ENCODE peak calls at places on chromosome 5, in six cellular contexts. One of them, this sample, is unnamed.

GRCh38 chr5:13403351-13403750 is 541.1 kb downstream of the DNAH5 start:
- DNase-seq in stomach: no peak
- DNase-seq in A549: no peak
- DNase-seq in sigmoid colon: no peak
- DNase-seq in SK-N-SH: no peak
- DNase-seq in suprapubic skin: no peak
- DNase-seq in this sample: no peak

GRCh38 chr5:139710370-139711066 is 62.4 kb downstream of the CXXC5 start:
- DNase-seq in stomach: peak; percentile 54
- DNase-seq in A549: no peak
- DNase-seq in sigmoid colon: peak; percentile 72
- DNase-seq in SK-N-SH: peak; percentile 83
- DNase-seq in suprapubic skin: no peak
- DNase-seq in this sample: peak; percentile 61

GRCh38 chr5:96584712-96585111 is 77.5 kb upstream of the CAST start:
- DNase-seq in stomach: no peak
- DNase-seq in A549: no peak
- DNase-seq in sigmoid colon: no peak
- DNase-seq in SK-N-SH: no peak
- DNase-seq in suprapubic skin: no peak
- DNase-seq in this sample: no peak

GRCh38 chr5:172798422-172799215 is 27.6 kb upstream of the DUSP1 start:
- DNase-seq in stomach: no peak
- DNase-seq in A549: peak; percentile 69
- DNase-seq in sigmoid colon: peak; percentile 84
- DNase-seq in SK-N-SH: no peak
- DNase-seq in suprapubic skin: no peak
- DNase-seq in this sample: peak; percentile 45

GRCh38 chr5:151523335-151523734 is 67.8 kb downstream of the FAT2 start:
- DNase-seq in stomach: no peak
- DNase-seq in A549: peak; percentile 63
- DNase-seq in sigmoid colon: no peak
- DNase-seq in SK-N-SH: peak; percentile 72
- DNase-seq in suprapubic skin: no peak
- DNase-seq in this sample: no peak

GRCh38 chr5:39191216-39191615 is 28.1 kb downstream of the FYB1 start:
- DNase-seq in stomach: no peak
- DNase-seq in A549: no peak
- DNase-seq in sigmoid colon: no peak
- DNase-seq in SK-N-SH: no peak
- DNase-seq in suprapubic skin: no peak
- DNase-seq in this sample: no peak

GRCh38 chr5:52799983-52800393 is 12.3 kb downstream of the ITGA1 start:
- DNase-seq in stomach: peak; percentile 96
- DNase-seq in A549: peak; percentile 94
- DNase-seq in sigmoid colon: peak; percentile 97
- DNase-seq in SK-N-SH: peak; percentile 92
- DNase-seq in suprapubic skin: peak; percentile 95
- DNase-seq in this sample: peak; percentile 96

GRCh38 chr5:174195517-174195916 is 150.0 kb downstream of the NSG2 start:
- DNase-seq in stomach: no peak
- DNase-seq in A549: no peak
- DNase-seq in sigmoid colon: no peak
- DNase-seq in SK-N-SH: peak; percentile 58
- DNase-seq in suprapubic skin: no peak
- DNase-seq in this sample: no peak

GRCh38 chr5:168651654-168652053 is 72.5 kb upstream of the PANK3 start:
- DNase-seq in stomach: no peak
- DNase-seq in A549: peak; percentile 49
- DNase-seq in sigmoid colon: no peak
- DNase-seq in SK-N-SH: no peak
- DNase-seq in suprapubic skin: no peak
- DNase-seq in this sample: no peak

GRCh38 chr5:97644896-97645295 is 461.8 kb upstream of the RIOK2 start:
- DNase-seq in stomach: no peak
- DNase-seq in A549: no peak
- DNase-seq in sigmoid colon: no peak
- DNase-seq in SK-N-SH: no peak
- DNase-seq in suprapubic skin: no peak
- DNase-seq in this sample: no peak

GRCh38 chr5:604391-604831 is 7.7 kb upstream of the CEP72 start:
- DNase-seq in stomach: no peak
- DNase-seq in A549: no peak
- DNase-seq in sigmoid colon: peak; percentile 48
- DNase-seq in SK-N-SH: no peak
- DNase-seq in suprapubic skin: no peak
- DNase-seq in this sample: no peak

GRCh38 chr5:60453186-60453976 is 246.6 kb downstream of the DEPDC1B start:
- DNase-seq in stomach: no peak
- DNase-seq in A549: no peak
- DNase-seq in sigmoid colon: no peak
- DNase-seq in SK-N-SH: no peak
- DNase-seq in suprapubic skin: no peak
- DNase-seq in this sample: no peak

GRCh38 chr5:2300421-2300820 is 417.7 kb upstream of the IRX4 start:
- DNase-seq in stomach: no peak
- DNase-seq in A549: no peak
- DNase-seq in sigmoid colon: peak; percentile 46
- DNase-seq in SK-N-SH: no peak
- DNase-seq in suprapubic skin: no peak
- DNase-seq in this sample: no peak

GRCh38 chr5:36777105-36777757 is 99.3 kb upstream of the NIPBL start:
- DNase-seq in stomach: no peak
- DNase-seq in A549: peak; percentile 37
- DNase-seq in sigmoid colon: no peak
- DNase-seq in SK-N-SH: peak; percentile 48
- DNase-seq in suprapubic skin: no peak
- DNase-seq in this sample: peak; percentile 19

GRCh38 chr5:19175776-19176570 is 812.0 kb downstream of the CDH18 start:
- DNase-seq in stomach: no peak
- DNase-seq in A549: no peak
- DNase-seq in sigmoid colon: no peak
- DNase-seq in SK-N-SH: no peak
- DNase-seq in suprapubic skin: no peak
- DNase-seq in this sample: no peak

GRCh38 chr5:107806705-107807104 is 136.0 kb upstream of the EFNA5 start:
- DNase-seq in stomach: no peak
- DNase-seq in A549: peak; percentile 48
- DNase-seq in sigmoid colon: no peak
- DNase-seq in SK-N-SH: no peak
- DNase-seq in suprapubic skin: no peak
- DNase-seq in this sample: no peak

GRCh38 chr5:110377411-110378392 is 348.8 kb downstream of the TMEM232 start:
- DNase-seq in stomach: no peak
- DNase-seq in A549: no peak
- DNase-seq in sigmoid colon: no peak
- DNase-seq in SK-N-SH: no peak
- DNase-seq in suprapubic skin: no peak
- DNase-seq in this sample: no peak

GRCh38 chr5:543351-543750 is 19.1 kb upstream of the SLC9A3 start:
- DNase-seq in stomach: no peak
- DNase-seq in A549: no peak
- DNase-seq in sigmoid colon: peak; percentile 58
- DNase-seq in SK-N-SH: no peak
- DNase-seq in suprapubic skin: no peak
- DNase-seq in this sample: peak; percentile 6

GRCh38 chr5:120152472-120152871 is 311.6 kb upstream of the PRR16 start:
- DNase-seq in stomach: no peak
- DNase-seq in A549: peak; percentile 43
- DNase-seq in sigmoid colon: no peak
- DNase-seq in SK-N-SH: no peak
- DNase-seq in suprapubic skin: no peak
- DNase-seq in this sample: no peak

GRCh38 chr5:169945831-169946261 is 34.4 kb downstream of the INSYN2B start:
- DNase-seq in stomach: peak; percentile 26
- DNase-seq in A549: peak; percentile 22
- DNase-seq in sigmoid colon: peak; percentile 66
- DNase-seq in SK-N-SH: peak; percentile 26
- DNase-seq in suprapubic skin: peak; percentile 80
- DNase-seq in this sample: no peak

GRCh38 chr5:71932131-71932635 is 175.1 kb upstream of the MAP1B start:
- DNase-seq in stomach: no peak
- DNase-seq in A549: peak; percentile 84
- DNase-seq in sigmoid colon: no peak
- DNase-seq in SK-N-SH: no peak
- DNase-seq in suprapubic skin: no peak
- DNase-seq in this sample: no peak

GRCh38 chr5:77076961-77077820 is 9.9 kb downstream of the ZBED3 start:
- DNase-seq in stomach: peak; percentile 79
- DNase-seq in A549: peak; percentile 77
- DNase-seq in sigmoid colon: peak; percentile 83
- DNase-seq in SK-N-SH: peak; percentile 94
- DNase-seq in suprapubic skin: peak; percentile 67
- DNase-seq in this sample: peak; percentile 65

GRCh38 chr5:12330381-12330780 is 426.1 kb upstream of the CTNND2 start:
- DNase-seq in stomach: no peak
- DNase-seq in A549: no peak
- DNase-seq in sigmoid colon: no peak
- DNase-seq in SK-N-SH: no peak
- DNase-seq in suprapubic skin: no peak
- DNase-seq in this sample: no peak

GRCh38 chr5:53303105-53303504 is 177.3 kb upstream of the FST start:
- DNase-seq in stomach: no peak
- DNase-seq in A549: no peak
- DNase-seq in sigmoid colon: no peak
- DNase-seq in SK-N-SH: no peak
- DNase-seq in suprapubic skin: no peak
- DNase-seq in this sample: no peak

GRCh38 chr5:146815423-146815822 is 63.1 kb downstream of the PPP2R2B start:
- DNase-seq in stomach: no peak
- DNase-seq in A549: no peak
- DNase-seq in sigmoid colon: no peak
- DNase-seq in SK-N-SH: no peak
- DNase-seq in suprapubic skin: no peak
- DNase-seq in this sample: no peak

DNA sequence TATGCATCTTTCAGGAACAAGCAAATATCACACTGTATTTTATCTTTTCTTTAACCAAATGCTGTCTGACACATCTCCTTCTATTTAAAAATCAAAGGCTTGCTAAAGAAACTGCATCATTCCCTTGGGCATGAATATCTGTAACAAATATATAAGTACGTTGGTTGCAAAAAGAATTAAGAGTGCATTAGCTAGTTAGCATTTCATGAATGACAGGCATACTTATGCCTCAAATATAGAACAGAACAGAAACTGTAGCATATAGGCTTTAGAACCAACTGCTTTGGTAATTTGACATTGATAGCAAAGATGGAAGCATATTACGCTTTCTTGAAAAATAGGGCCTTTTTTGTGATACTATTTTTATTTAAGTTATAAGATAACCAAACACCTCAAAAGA is 761.2 kb downstream of the MAT2B start:
- DNase-seq in stomach: no peak
- DNase-seq in A549: no peak
- DNase-seq in sigmoid colon: no peak
- DNase-seq in SK-N-SH: no peak
- DNase-seq in suprapubic skin: no peak
- DNase-seq in this sample: no peak
- TF ChIP-seq EP300 in stomach: no peak
- TF ChIP-seq EP300 in A549: no peak
- TF ChIP-seq EP300 in sigmoid colon: no peak
- TF ChIP-seq EP300 in SK-N-SH: no peak
- TF ChIP-seq EP300 in suprapubic skin: no peak
- TF ChIP-seq EP300 in this sample: no peak

GRCh38 chr5:91038180-91038808 is 344.8 kb downstream of the ARRDC3 start:
- DNase-seq in stomach: no peak
- DNase-seq in A549: no peak
- DNase-seq in sigmoid colon: peak; percentile 83
- DNase-seq in SK-N-SH: no peak
- DNase-seq in suprapubic skin: no peak
- DNase-seq in this sample: peak; percentile 15
- TF ChIP-seq EP300 in stomach: no peak
- TF ChIP-seq EP300 in A549: no peak
- TF ChIP-seq EP300 in sigmoid colon: peak; percentile 83
- TF ChIP-seq EP300 in SK-N-SH: no peak
- TF ChIP-seq EP300 in suprapubic skin: no peak
- TF ChIP-seq EP300 in this sample: no peak

GRCh38 chr5:125410501-125411162 is 664.2 kb upstream of the ZNF608 start:
- DNase-seq in stomach: no peak
- DNase-seq in A549: no peak
- DNase-seq in sigmoid colon: no peak
- DNase-seq in SK-N-SH: peak; percentile 33
- DNase-seq in suprapubic skin: no peak
- DNase-seq in this sample: no peak
- TF ChIP-seq EP300 in stomach: no peak
- TF ChIP-seq EP300 in A549: no peak
- TF ChIP-seq EP300 in sigmoid colon: peak; percentile 29
- TF ChIP-seq EP300 in SK-N-SH: peak; percentile 100
- TF ChIP-seq EP300 in suprapubic skin: no peak
- TF ChIP-seq EP300 in this sample: no peak

DNA sequence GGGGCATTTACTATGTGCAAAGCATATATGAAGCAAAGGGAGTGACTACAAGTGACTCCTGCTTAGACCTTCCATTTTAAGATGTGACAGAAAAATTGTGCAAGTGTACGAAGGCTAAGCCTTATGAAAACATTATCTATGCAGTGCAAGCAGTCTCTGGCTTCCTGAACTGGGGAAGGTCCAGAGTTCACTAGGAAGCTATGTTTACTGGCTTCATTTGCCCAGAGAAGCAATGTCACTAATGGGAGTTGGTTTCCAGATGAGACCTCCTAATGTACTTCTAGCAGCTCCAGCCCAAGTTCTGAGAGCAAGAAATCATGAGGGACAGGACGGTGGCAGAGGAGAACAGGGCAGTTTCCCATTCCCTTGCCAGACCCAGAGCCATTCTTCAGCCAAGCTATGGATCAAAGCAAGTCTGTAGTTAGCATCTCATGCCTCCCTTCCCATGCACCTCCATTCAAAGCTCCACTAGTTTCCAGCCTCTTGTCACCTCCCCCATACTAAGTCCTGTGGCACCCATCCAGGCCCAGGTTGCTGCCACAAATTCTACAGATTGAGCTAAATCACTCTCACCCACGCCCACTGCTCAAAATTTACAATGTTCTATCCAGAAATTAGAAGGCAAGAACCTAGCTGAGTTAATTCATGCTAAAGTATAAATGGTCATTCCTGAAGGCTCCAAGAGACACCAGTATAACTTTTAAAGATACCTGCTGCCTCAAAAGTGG is 21.8 kb downstream of the MCTP1 start:
- DNase-seq in stomach: no peak
- DNase-seq in A549: no peak
- DNase-seq in sigmoid colon: no peak
- DNase-seq in SK-N-SH: no peak
- DNase-seq in suprapubic skin: no peak
- DNase-seq in this sample: no peak
- TF ChIP-seq EP300 in stomach: no peak
- TF ChIP-seq EP300 in A549: no peak
- TF ChIP-seq EP300 in sigmoid colon: no peak
- TF ChIP-seq EP300 in SK-N-SH: no peak
- TF ChIP-seq EP300 in suprapubic skin: no peak
- TF ChIP-seq EP300 in this sample: no peak

GRCh38 chr5:102857090-102857818 is 102.1 kb downstream of the PAM start:
- DNase-seq in stomach: no peak
- DNase-seq in A549: no peak
- DNase-seq in sigmoid colon: peak; percentile 91
- DNase-seq in SK-N-SH: no peak
- DNase-seq in suprapubic skin: peak; percentile 73
- DNase-seq in this sample: peak; percentile 25
- TF ChIP-seq EP300 in stomach: peak; percentile 56
- TF ChIP-seq EP300 in A549: no peak
- TF ChIP-seq EP300 in sigmoid colon: peak; percentile 74
- TF ChIP-seq EP300 in SK-N-SH: no peak
- TF ChIP-seq EP300 in suprapubic skin: no peak
- TF ChIP-seq EP300 in this sample: peak; percentile 20